ENCODE peak calls at places on chromosomes 6 and 20, in eight cellular contexts. One of them, this sample, is unnamed.

GRCh38 chr20:53331151-53331973 is 262.3 kb downstream of the ZNF217 start:
- DNase-seq in neural progenitor cell: no peak
- DNase-seq in HCT116: peak
- DNase-seq in GM23248: peak
- DNase-seq in astrocyte: peak
- DNase-seq in endothelial cell of umbilical vein: no peak
- DNase-seq in H1: no peak
- DNase-seq in GM23338: peak
- DNase-seq in this sample: peak

GRCh38 chr6:108778421-108779186 is 69.6 kb upstream of the ARMC2 start:
- DNase-seq in astrocyte: no peak
- DNase-seq in HCT116: no peak
- DNase-seq in endothelial cell of umbilical vein: no peak
- DNase-seq in GM23248: no peak
- DNase-seq in neural progenitor cell: no peak
- DNase-seq in H1: no peak
- DNase-seq in GM23338: peak
- DNase-seq in this sample: no peak

GRCh38 chr20:10433014-10433622 is 904 bp downstream of the MKKS start:
- DNase-seq in H1: no peak
- DNase-seq in astrocyte: no peak
- DNase-seq in neural progenitor cell: peak
- DNase-seq in GM23338: no peak
- DNase-seq in HCT116: no peak
- DNase-seq in GM23248: peak
- DNase-seq in endothelial cell of umbilical vein: peak
- DNase-seq in this sample: peak

GRCh38 chr20:62479218-62479617 is 3.4 kb upstream of the GATA5 start:
- DNase-seq in GM23338: no peak
- DNase-seq in neural progenitor cell: no peak
- DNase-seq in astrocyte: no peak
- DNase-seq in H1: no peak
- DNase-seq in endothelial cell of umbilical vein: no peak
- DNase-seq in HCT116: no peak
- DNase-seq in GM23248: no peak
- DNase-seq in this sample: no peak

GRCh38 chr20:20547221-20547875 is 165.1 kb downstream of the RALGAPA2 start:
- DNase-seq in HCT116: no peak
- DNase-seq in GM23248: peak
- DNase-seq in neural progenitor cell: no peak
- DNase-seq in endothelial cell of umbilical vein: no peak
- DNase-seq in GM23338: no peak
- DNase-seq in H1: no peak
- DNase-seq in astrocyte: peak
- DNase-seq in this sample: peak

GRCh38 chr20:19688031-19688806 is 69.8 kb upstream of the RIN2 start:
- DNase-seq in endothelial cell of umbilical vein: peak
- DNase-seq in astrocyte: peak
- DNase-seq in GM23248: peak
- DNase-seq in neural progenitor cell: peak
- DNase-seq in H1: peak
- DNase-seq in GM23338: peak
- DNase-seq in HCT116: peak
- DNase-seq in this sample: peak

GRCh38 chr6:87702589-87702945 is 534 bp upstream of the AKIRIN2 start:
- DNase-seq in GM23338: peak
- DNase-seq in GM23248: peak
- DNase-seq in neural progenitor cell: peak
- DNase-seq in HCT116: peak
- DNase-seq in endothelial cell of umbilical vein: no peak
- DNase-seq in astrocyte: peak
- DNase-seq in H1: no peak
- DNase-seq in this sample: peak

GRCh38 chr20:43917380-43917779 is 2.7 kb downstream of the TOX2 start:
- DNase-seq in astrocyte: no peak
- DNase-seq in GM23248: no peak
- DNase-seq in endothelial cell of umbilical vein: no peak
- DNase-seq in neural progenitor cell: peak
- DNase-seq in HCT116: no peak
- DNase-seq in H1: no peak
- DNase-seq in GM23338: no peak
- DNase-seq in this sample: no peak

GRCh38 chr6:135938588-135939215 is 87.2 kb downstream of the PDE7B start:
- DNase-seq in neural progenitor cell: peak
- DNase-seq in GM23248: peak
- DNase-seq in astrocyte: peak
- DNase-seq in H1: no peak
- DNase-seq in endothelial cell of umbilical vein: peak
- DNase-seq in HCT116: no peak
- DNase-seq in GM23338: peak
- DNase-seq in this sample: no peak

GRCh38 chr6:135939216-135939610 is 87.7 kb downstream of the PDE7B start:
- DNase-seq in endothelial cell of umbilical vein: no peak
- DNase-seq in HCT116: no peak
- DNase-seq in H1: no peak
- DNase-seq in GM23338: no peak
- DNase-seq in astrocyte: no peak
- DNase-seq in neural progenitor cell: no peak
- DNase-seq in GM23248: no peak
- DNase-seq in this sample: no peak

GRCh38 chr6:135935951-135936601 is 84.6 kb downstream of the PDE7B start:
- DNase-seq in H1: no peak
- DNase-seq in astrocyte: peak
- DNase-seq in GM23248: peak
- DNase-seq in GM23338: no peak
- DNase-seq in HCT116: no peak
- DNase-seq in neural progenitor cell: no peak
- DNase-seq in endothelial cell of umbilical vein: no peak
- DNase-seq in this sample: peak

GRCh38 chr6:135937126-135937525 is 85.6 kb downstream of the PDE7B start:
- DNase-seq in astrocyte: no peak
- DNase-seq in H1: no peak
- DNase-seq in GM23248: no peak
- DNase-seq in GM23338: no peak
- DNase-seq in endothelial cell of umbilical vein: no peak
- DNase-seq in HCT116: no peak
- DNase-seq in neural progenitor cell: no peak
- DNase-seq in this sample: no peak

GRCh38 chr6:135936606-135937005 is 85.1 kb downstream of the PDE7B start:
- DNase-seq in GM23338: no peak
- DNase-seq in HCT116: no peak
- DNase-seq in GM23248: peak
- DNase-seq in H1: no peak
- DNase-seq in neural progenitor cell: no peak
- DNase-seq in astrocyte: peak
- DNase-seq in endothelial cell of umbilical vein: peak
- DNase-seq in this sample: peak
- H2AFZ ChIP-seq in GM23338: peak
- H2AFZ ChIP-seq in HCT116: peak
- H2AFZ ChIP-seq in GM23248: peak
- H2AFZ ChIP-seq in H1: peak
- H2AFZ ChIP-seq in neural progenitor cell: no peak
- H2AFZ ChIP-seq in astrocyte: peak
- H2AFZ ChIP-seq in endothelial cell of umbilical vein: peak
- H2AFZ ChIP-seq in this sample: peak

GRCh38 chr20:35458388-35458787 is 3.0 kb downstream of the CEP250 start:
- DNase-seq in astrocyte: no peak
- DNase-seq in GM23338: no peak
- DNase-seq in GM23248: no peak
- DNase-seq in endothelial cell of umbilical vein: no peak
- DNase-seq in H1: no peak
- DNase-seq in neural progenitor cell: no peak
- DNase-seq in HCT116: no peak
- DNase-seq in this sample: no peak
- TF ChIP-seq EZH2 in astrocyte: no peak
- TF ChIP-seq EZH2 in GM23338: no peak
- TF ChIP-seq EZH2 in GM23248: no peak
- TF ChIP-seq EZH2 in endothelial cell of umbilical vein: no peak
- TF ChIP-seq EZH2 in H1: no peak
- TF ChIP-seq EZH2 in neural progenitor cell: no peak
- TF ChIP-seq EZH2 in HCT116: no peak
- TF ChIP-seq EZH2 in this sample: no peak

DNA sequence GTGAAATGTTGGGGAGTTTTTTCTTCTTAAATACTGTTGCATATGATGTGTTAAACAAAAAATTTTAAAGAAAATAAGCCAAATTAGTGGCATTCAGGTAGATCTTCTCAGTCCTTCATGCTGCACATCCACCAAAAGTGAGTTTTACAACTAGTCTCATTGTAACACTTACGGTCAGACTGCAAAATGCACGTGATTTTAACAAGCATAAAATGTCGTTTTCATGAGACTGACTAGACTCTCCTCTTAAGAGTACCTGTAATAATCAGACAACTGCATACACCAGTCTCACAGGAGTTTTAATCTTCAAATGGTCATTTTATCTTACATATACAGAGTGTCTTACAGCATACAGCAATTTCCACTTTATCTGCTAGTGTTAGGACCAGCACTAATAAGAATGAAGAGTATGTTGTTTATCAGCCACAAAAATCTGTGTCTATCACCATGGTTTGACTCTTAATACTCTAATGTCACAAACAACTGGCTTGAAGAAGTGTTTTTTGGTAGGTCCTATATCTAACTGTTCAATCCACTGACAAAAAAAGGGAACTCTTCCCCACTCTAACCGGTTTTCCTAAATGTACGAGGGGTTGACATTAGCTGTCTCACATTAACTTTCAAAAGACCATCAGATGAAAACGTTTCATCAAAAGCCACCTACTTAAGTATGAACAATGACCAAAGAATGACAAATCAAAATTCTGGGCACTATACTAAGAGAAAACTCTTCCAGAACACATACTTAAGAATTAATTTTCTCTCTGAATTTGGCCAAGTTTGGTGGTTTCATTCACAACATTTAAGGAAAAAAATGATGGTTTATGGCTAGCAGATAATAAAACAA is 1.5 kb upstream of the ASF1A start:
- DNase-seq in GM23248: peak
- DNase-seq in H1: no peak
- DNase-seq in astrocyte: peak
- DNase-seq in HCT116: no peak
- DNase-seq in endothelial cell of umbilical vein: peak
- DNase-seq in GM23338: no peak
- DNase-seq in neural progenitor cell: no peak
- DNase-seq in this sample: no peak
- H2AFZ ChIP-seq in GM23248: peak
- H2AFZ ChIP-seq in H1: no peak
- H2AFZ ChIP-seq in astrocyte: peak
- H2AFZ ChIP-seq in HCT116: no peak
- H2AFZ ChIP-seq in endothelial cell of umbilical vein: peak
- H2AFZ ChIP-seq in GM23338: no peak
- H2AFZ ChIP-seq in neural progenitor cell: no peak
- H2AFZ ChIP-seq in this sample: peak

GRCh38 chr6:166165558-166166313 is 1.9 kb downstream of the TBXT start:
- DNase-seq in GM23248: no peak
- DNase-seq in astrocyte: no peak
- DNase-seq in neural progenitor cell: no peak
- DNase-seq in GM23338: peak
- DNase-seq in endothelial cell of umbilical vein: no peak
- DNase-seq in HCT116: no peak
- DNase-seq in H1: no peak
- DNase-seq in this sample: no peak
- TF ChIP-seq EZH2 in GM23248: no peak
- TF ChIP-seq EZH2 in astrocyte: peak
- TF ChIP-seq EZH2 in neural progenitor cell: no peak
- TF ChIP-seq EZH2 in GM23338: peak
- TF ChIP-seq EZH2 in endothelial cell of umbilical vein: no peak
- TF ChIP-seq EZH2 in HCT116: no peak
- TF ChIP-seq EZH2 in H1: peak
- TF ChIP-seq EZH2 in this sample: no peak

GRCh38 chr6:42774201-42774600 is 7.7 kb upstream of the BICRAL start:
- DNase-seq in endothelial cell of umbilical vein: no peak
- DNase-seq in H1: no peak
- DNase-seq in GM23248: no peak
- DNase-seq in astrocyte: no peak
- DNase-seq in neural progenitor cell: no peak
- DNase-seq in HCT116: no peak
- DNase-seq in GM23338: no peak
- DNase-seq in this sample: no peak

GRCh38 chr6:42779521-42779920 is 2.3 kb upstream of the BICRAL start:
- DNase-seq in endothelial cell of umbilical vein: no peak
- DNase-seq in H1: no peak
- DNase-seq in neural progenitor cell: no peak
- DNase-seq in astrocyte: no peak
- DNase-seq in GM23248: no peak
- DNase-seq in HCT116: no peak
- DNase-seq in GM23338: no peak
- DNase-seq in this sample: no peak

GRCh38 chr6:42781546-42781810 is 374 bp upstream of the BICRAL start:
- DNase-seq in astrocyte: peak
- DNase-seq in GM23338: no peak
- DNase-seq in GM23248: no peak
- DNase-seq in endothelial cell of umbilical vein: peak
- DNase-seq in HCT116: no peak
- DNase-seq in neural progenitor cell: no peak
- DNase-seq in H1: no peak
- DNase-seq in this sample: no peak

GRCh38 chr6:42777126-42777822 is 4.6 kb upstream of the BICRAL start:
- DNase-seq in endothelial cell of umbilical vein: no peak
- DNase-seq in neural progenitor cell: no peak
- DNase-seq in HCT116: no peak
- DNase-seq in GM23338: no peak
- DNase-seq in GM23248: peak
- DNase-seq in astrocyte: peak
- DNase-seq in H1: no peak
- DNase-seq in this sample: no peak

GRCh38 chr6:42778072-42778471 is 3.8 kb upstream of the BICRAL start:
- DNase-seq in endothelial cell of umbilical vein: no peak
- DNase-seq in astrocyte: no peak
- DNase-seq in H1: no peak
- DNase-seq in GM23248: no peak
- DNase-seq in neural progenitor cell: no peak
- DNase-seq in HCT116: no peak
- DNase-seq in GM23338: no peak
- DNase-seq in this sample: no peak
- H2AFZ ChIP-seq in endothelial cell of umbilical vein: no peak
- H2AFZ ChIP-seq in astrocyte: no peak
- H2AFZ ChIP-seq in H1: no peak
- H2AFZ ChIP-seq in GM23248: no peak
- H2AFZ ChIP-seq in neural progenitor cell: no peak
- H2AFZ ChIP-seq in HCT116: no peak
- H2AFZ ChIP-seq in GM23338: no peak
- H2AFZ ChIP-seq in this sample: no peak

GRCh38 chr6:37158508-37158907 is 11.4 kb upstream of the PIM1 start:
- DNase-seq in neural progenitor cell: no peak
- DNase-seq in astrocyte: no peak
- DNase-seq in GM23248: no peak
- DNase-seq in H1: no peak
- DNase-seq in GM23338: no peak
- DNase-seq in endothelial cell of umbilical vein: no peak
- DNase-seq in HCT116: no peak
- DNase-seq in this sample: no peak
- TF ChIP-seq EZH2 in neural progenitor cell: no peak
- TF ChIP-seq EZH2 in astrocyte: no peak
- TF ChIP-seq EZH2 in GM23248: no peak
- TF ChIP-seq EZH2 in H1: no peak
- TF ChIP-seq EZH2 in GM23338: no peak
- TF ChIP-seq EZH2 in endothelial cell of umbilical vein: no peak
- TF ChIP-seq EZH2 in HCT116: no peak
- TF ChIP-seq EZH2 in this sample: no peak